ENCODE peak calls at places on chromosome 17, in four cellular contexts. One of them, this sample, is unnamed.

GRCh38 chr17:39166437-39167335 is 725 bp upstream of the ARL5C start:
- DNase-seq in K562: no peak
- DNase-seq in GM12878: no peak
- DNase-seq in A549: no peak
- DNase-seq in this sample: no peak

GRCh38 chr17:31391496-31391949 is at the start of gene RAB11FIP4:
- DNase-seq in GM12878: no peak
- DNase-seq in A549: no peak
- DNase-seq in K562: peak
- DNase-seq in this sample: no peak

GRCh38 chr17:57946798-57947358 is 8.3 kb downstream of the CUEDC1 start:
- DNase-seq in GM12878: peak
- DNase-seq in A549: peak
- DNase-seq in K562: peak
- DNase-seq in this sample: peak

GRCh38 chr17:58699771-58700170 is 7.4 kb downstream of the RAD51C start:
- DNase-seq in K562: no peak
- DNase-seq in A549: no peak
- DNase-seq in GM12878: no peak
- DNase-seq in this sample: no peak

GRCh38 chr17:79944251-79944812 is 91.3 kb downstream of the TBC1D16 start:
- DNase-seq in K562: no peak
- DNase-seq in GM12878: no peak
- DNase-seq in A549: no peak
- DNase-seq in this sample: no peak

GRCh38 chr17:67718325-67718941 is 697 bp downstream of the NOL11 start:
- DNase-seq in A549: peak
- DNase-seq in K562: peak
- DNase-seq in GM12878: no peak
- DNase-seq in this sample: peak

GRCh38 chr17:20966869-20967268 is 75.9 kb downstream of the USP22 start:
- DNase-seq in GM12878: no peak
- DNase-seq in A549: no peak
- DNase-seq in K562: no peak
- DNase-seq in this sample: no peak

GRCh38 chr17:48719642-48720262 is 2.6 kb downstream of the PRAC1 start:
- DNase-seq in GM12878: no peak
- DNase-seq in K562: no peak
- DNase-seq in A549: no peak
- DNase-seq in this sample: no peak

GRCh38 chr17:3885970-3886369 is 6.9 kb downstream of the CAMKK1 start:
- DNase-seq in A549: peak
- DNase-seq in GM12878: no peak
- DNase-seq in K562: no peak
- DNase-seq in this sample: no peak

GRCh38 chr17:81396722-81397313 is 1.6 kb downstream of the BAHCC1 start:
- DNase-seq in GM12878: no peak
- DNase-seq in A549: peak
- DNase-seq in K562: no peak
- DNase-seq in this sample: no peak

GRCh38 chr17:72931635-72932034 is 160.9 kb downstream of the SLC39A11 start:
- DNase-seq in K562: no peak
- DNase-seq in GM12878: peak
- DNase-seq in A549: no peak
- DNase-seq in this sample: no peak

GRCh38 chr17:81039854-81040758 is 5.2 kb downstream of the BAIAP2 start:
- DNase-seq in GM12878: no peak
- DNase-seq in A549: peak
- DNase-seq in K562: peak
- DNase-seq in this sample: no peak

GRCh38 chr17:4712526-4712925 is 2.1 kb downstream of the ARRB2 start:
- DNase-seq in K562: no peak
- DNase-seq in GM12878: no peak
- DNase-seq in A549: no peak
- DNase-seq in this sample: no peak

GRCh38 chr17:62004388-62004787 is 60.7 kb downstream of the MED13 start:
- DNase-seq in GM12878: no peak
- DNase-seq in K562: no peak
- DNase-seq in A549: no peak
- DNase-seq in this sample: no peak

GRCh38 chr17:74157366-74157765 is 46.1 kb upstream of the RPL38 start:
- DNase-seq in GM12878: no peak
- DNase-seq in A549: no peak
- DNase-seq in K562: no peak
- DNase-seq in this sample: no peak

GRCh38 chr17:52025231-52025630 is 133.3 kb downstream of the CA10 start:
- DNase-seq in GM12878: no peak
- DNase-seq in A549: no peak
- DNase-seq in K562: no peak
- DNase-seq in this sample: no peak

GRCh38 chr17:30235386-30236296 is at the start of gene SLC6A4:
- DNase-seq in GM12878: no peak
- DNase-seq in A549: no peak
- DNase-seq in K562: no peak
- DNase-seq in this sample: no peak

GRCh38 chr17:31888124-31888523 is 13.4 kb downstream of the UTP6 start:
- DNase-seq in A549: no peak
- DNase-seq in K562: no peak
- DNase-seq in GM12878: no peak
- DNase-seq in this sample: no peak

GRCh38 chr17:27376637-27377547 is 79.4 kb upstream of the KSR1 start:
- DNase-seq in K562: no peak
- DNase-seq in GM12878: no peak
- DNase-seq in A549: peak
- DNase-seq in this sample: no peak

GRCh38 chr17:13600475-13601316 is 1.0 kb downstream of the HS3ST3A1 start:
- DNase-seq in GM12878: no peak
- DNase-seq in K562: peak
- DNase-seq in A549: no peak
- DNase-seq in this sample: no peak

DNA sequence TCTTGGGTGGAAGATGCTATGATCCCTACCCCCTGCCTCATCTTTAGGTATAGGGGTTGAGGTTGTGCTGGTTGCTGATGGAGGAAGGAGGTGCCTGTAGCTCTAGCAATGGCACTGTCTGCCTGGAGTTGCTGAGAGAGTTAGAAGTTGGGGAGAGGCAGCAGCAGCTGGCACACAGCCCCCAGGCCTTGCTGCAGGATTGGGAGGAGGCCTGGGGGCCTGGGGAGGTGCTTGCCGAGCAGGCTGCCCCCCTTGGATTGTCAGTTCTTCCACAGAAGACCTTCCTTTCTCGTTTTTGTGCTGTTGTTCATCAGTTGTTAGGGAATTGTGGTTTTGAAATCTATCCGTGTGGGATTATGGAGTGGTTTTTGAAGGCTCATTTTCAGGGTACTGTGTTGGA is 52.9 kb downstream of the SEC14L1 start:
- DNase-seq in A549: no peak
- DNase-seq in K562: no peak
- DNase-seq in GM12878: no peak
- DNase-seq in this sample: no peak
- TF ChIP-seq CHD4 in A549: no peak
- TF ChIP-seq CHD4 in K562: no peak
- TF ChIP-seq CHD4 in GM12878: no peak
- TF ChIP-seq CHD4 in this sample: no peak

GRCh38 chr17:34364741-34365140 is 1.7 kb upstream of the CCL1 start:
- DNase-seq in A549: no peak
- DNase-seq in GM12878: no peak
- DNase-seq in K562: no peak
- DNase-seq in this sample: no peak

GRCh38 chr17:34365340-34365739 is 2.3 kb upstream of the CCL1 start:
- DNase-seq in GM12878: no peak
- DNase-seq in A549: no peak
- DNase-seq in K562: no peak
- DNase-seq in this sample: no peak

GRCh38 chr17:34367486-34368270 is 4.6 kb upstream of the CCL1 start:
- DNase-seq in K562: no peak
- DNase-seq in GM12878: no peak
- DNase-seq in A549: no peak
- DNase-seq in this sample: no peak

GRCh38 chr17:34366529-34367107 is 3.6 kb upstream of the CCL1 start:
- DNase-seq in K562: no peak
- DNase-seq in GM12878: no peak
- DNase-seq in A549: no peak
- DNase-seq in this sample: no peak

GRCh38 chr17:34366051-34366450 is 3.0 kb upstream of the CCL1 start:
- DNase-seq in A549: no peak
- DNase-seq in GM12878: no peak
- DNase-seq in K562: no peak
- DNase-seq in this sample: no peak
- TF ChIP-seq CHD4 in A549: no peak
- TF ChIP-seq CHD4 in GM12878: no peak
- TF ChIP-seq CHD4 in K562: no peak
- TF ChIP-seq CHD4 in this sample: no peak

DNA sequence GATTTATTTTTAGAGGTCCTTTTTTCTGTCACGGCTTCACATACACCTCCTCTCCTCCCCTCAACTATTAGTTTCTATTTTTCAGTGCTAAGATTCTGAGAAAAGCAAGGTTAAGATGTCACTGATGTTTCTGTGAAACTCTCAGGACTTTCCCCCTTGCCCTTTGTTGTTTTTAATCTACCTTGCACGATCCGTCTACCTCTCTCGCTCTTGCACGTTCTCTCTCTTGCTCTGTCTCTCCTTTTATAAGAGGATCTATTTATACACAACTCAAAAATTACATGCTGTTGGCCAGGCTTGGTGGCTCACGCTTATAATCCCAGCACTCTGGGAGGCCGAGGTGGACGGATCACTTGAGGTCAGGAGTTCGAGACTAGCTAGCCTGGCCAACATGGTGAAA is 43.6 kb downstream of the RPA1 start:
- DNase-seq in GM12878: no peak
- DNase-seq in A549: no peak
- DNase-seq in K562: no peak
- DNase-seq in this sample: no peak
- TF ChIP-seq CHD4 in GM12878: no peak
- TF ChIP-seq CHD4 in A549: no peak
- TF ChIP-seq CHD4 in K562: no peak
- TF ChIP-seq CHD4 in this sample: no peak

GRCh38 chr17:42347606-42348005 is 40.6 kb downstream of the STAT3 start:
- DNase-seq in GM12878: no peak
- DNase-seq in A549: no peak
- DNase-seq in K562: no peak
- DNase-seq in this sample: no peak

GRCh38 chr17:42345396-42346078 is 42.7 kb downstream of the STAT3 start:
- DNase-seq in GM12878: no peak
- DNase-seq in A549: no peak
- DNase-seq in K562: no peak
- DNase-seq in this sample: no peak

GRCh38 chr17:42346473-42346872 is 41.8 kb downstream of the STAT3 start:
- DNase-seq in A549: no peak
- DNase-seq in K562: no peak
- DNase-seq in GM12878: no peak
- DNase-seq in this sample: no peak

GRCh38 chr17:42348104-42348503 is 40.1 kb downstream of the STAT3 start:
- DNase-seq in K562: no peak
- DNase-seq in GM12878: no peak
- DNase-seq in A549: no peak
- DNase-seq in this sample: no peak

DNA sequence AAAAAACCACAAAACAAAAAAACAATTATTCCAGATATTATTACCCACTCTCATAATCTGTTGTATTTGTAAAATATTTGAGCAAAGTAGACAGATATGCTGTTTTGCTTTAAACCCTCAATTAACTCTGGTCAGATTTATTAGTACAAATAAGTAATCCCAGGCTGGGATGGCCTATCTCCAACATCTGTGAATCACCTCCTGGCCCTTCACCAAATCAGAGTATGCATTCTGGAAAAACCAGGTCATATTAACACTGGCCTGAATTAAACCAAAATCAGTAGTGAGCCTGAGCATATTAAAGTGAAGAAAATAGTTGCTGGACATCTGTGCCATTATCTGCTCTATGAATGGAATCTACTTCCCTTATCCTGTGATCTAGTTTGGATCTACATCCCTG is 41.0 kb downstream of the STAT3 start:
- DNase-seq in A549: peak
- DNase-seq in GM12878: no peak
- DNase-seq in K562: no peak
- DNase-seq in this sample: no peak
- TF ChIP-seq CHD4 in A549: no peak
- TF ChIP-seq CHD4 in GM12878: no peak
- TF ChIP-seq CHD4 in K562: no peak
- TF ChIP-seq CHD4 in this sample: no peak

GRCh38 chr17:55731586-55732250 is 9.1 kb upstream of the TMEM100 start:
- DNase-seq in A549: no peak
- DNase-seq in K562: peak
- DNase-seq in GM12878: no peak
- DNase-seq in this sample: no peak

GRCh38 chr17:55729484-55729883 is 6.8 kb upstream of the TMEM100 start:
- DNase-seq in K562: no peak
- DNase-seq in GM12878: no peak
- DNase-seq in A549: no peak
- DNase-seq in this sample: no peak

GRCh38 chr17:55728833-55729232 is 6.2 kb upstream of the TMEM100 start:
- DNase-seq in A549: no peak
- DNase-seq in GM12878: no peak
- DNase-seq in K562: no peak
- DNase-seq in this sample: no peak

GRCh38 chr17:55730808-55731207 is 8.1 kb upstream of the TMEM100 start:
- DNase-seq in K562: no peak
- DNase-seq in A549: no peak
- DNase-seq in GM12878: no peak
- DNase-seq in this sample: no peak

GRCh38 chr17:55730380-55730779 is 7.7 kb upstream of the TMEM100 start:
- DNase-seq in GM12878: no peak
- DNase-seq in K562: no peak
- DNase-seq in A549: no peak
- DNase-seq in this sample: no peak
- TF ChIP-seq CHD4 in GM12878: no peak
- TF ChIP-seq CHD4 in K562: no peak
- TF ChIP-seq CHD4 in A549: no peak
- TF ChIP-seq CHD4 in this sample: no peak

GRCh38 chr17:78528541-78528940 is 48.7 kb downstream of the DNAH17 start:
- DNase-seq in A549: no peak
- DNase-seq in GM12878: no peak
- DNase-seq in K562: peak
- DNase-seq in this sample: no peak
- TF ChIP-seq CHD4 in A549: no peak
- TF ChIP-seq CHD4 in GM12878: no peak
- TF ChIP-seq CHD4 in K562: no peak
- TF ChIP-seq CHD4 in this sample: no peak

GRCh38 chr17:78126895-78127239 is 1.7 kb downstream of the TMC6 start:
- DNase-seq in A549: no peak
- DNase-seq in K562: no peak
- DNase-seq in GM12878: no peak
- DNase-seq in this sample: no peak

GRCh38 chr17:78128616-78129384 is at the start of gene TMC6:
- DNase-seq in K562: peak
- DNase-seq in A549: peak
- DNase-seq in GM12878: no peak
- DNase-seq in this sample: peak

GRCh38 chr17:78129385-78130079 is 977 bp upstream of the TMC6 start:
- DNase-seq in GM12878: no peak
- DNase-seq in K562: no peak
- DNase-seq in A549: no peak
- DNase-seq in this sample: no peak

GRCh38 chr17:78127240-78127887 is 1.2 kb downstream of the TMC6 start:
- DNase-seq in K562: peak
- DNase-seq in GM12878: no peak
- DNase-seq in A549: no peak
- DNase-seq in this sample: peak

GRCh38 chr17:78127888-78128615 is 503 bp downstream of the TMC6 start:
- DNase-seq in K562: peak
- DNase-seq in A549: no peak
- DNase-seq in GM12878: no peak
- DNase-seq in this sample: peak
- TF ChIP-seq CHD4 in K562: no peak
- TF ChIP-seq CHD4 in A549: no peak
- TF ChIP-seq CHD4 in GM12878: no peak
- TF ChIP-seq CHD4 in this sample: no peak

This sample was measured in HepG2.